ENCODE peak calls at places on chromosomes 12 and 14, in nine cellular contexts. One of them, this sample, is unnamed.

GRCh38 chr14:90703841-90704240 is 112.4 kb downstream of the TTC7B start:
- DNase-seq in tibial nerve: no peak
- DNase-seq in breast epithelium: no peak
- DNase-seq in cardiac muscle cell: no peak
- DNase-seq in transverse colon: no peak
- DNase-seq in epithelial cell of esophagus: no peak
- DNase-seq in suprapubic skin: no peak
- DNase-seq in fibroblast of mammary gland: no peak
- DNase-seq in keratinocyte: no peak
- DNase-seq in this sample: no peak

GRCh38 chr14:91613459-91614145 is 103.5 kb upstream of the PPP4R3A start:
- DNase-seq in fibroblast of mammary gland: no peak
- DNase-seq in keratinocyte: no peak
- DNase-seq in tibial nerve: no peak
- DNase-seq in cardiac muscle cell: no peak
- DNase-seq in breast epithelium: no peak
- DNase-seq in epithelial cell of esophagus: no peak
- DNase-seq in transverse colon: no peak
- DNase-seq in suprapubic skin: no peak
- DNase-seq in this sample: no peak

GRCh38 chr14:72631401-72631800 is 262.5 kb downstream of the DPF3 start:
- DNase-seq in cardiac muscle cell: no peak
- DNase-seq in suprapubic skin: peak
- DNase-seq in fibroblast of mammary gland: no peak
- DNase-seq in breast epithelium: no peak
- DNase-seq in epithelial cell of esophagus: no peak
- DNase-seq in transverse colon: no peak
- DNase-seq in keratinocyte: no peak
- DNase-seq in tibial nerve: no peak
- DNase-seq in this sample: no peak

GRCh38 chr12:20120296-20120695 is 248.0 kb upstream of the PDE3A start:
- DNase-seq in keratinocyte: no peak
- DNase-seq in cardiac muscle cell: no peak
- DNase-seq in fibroblast of mammary gland: peak
- DNase-seq in transverse colon: no peak
- DNase-seq in epithelial cell of esophagus: peak
- DNase-seq in breast epithelium: no peak
- DNase-seq in tibial nerve: no peak
- DNase-seq in suprapubic skin: no peak
- DNase-seq in this sample: no peak

GRCh38 chr14:104035300-104035699 is 50.2 kb upstream of the ASPG start:
- DNase-seq in breast epithelium: no peak
- DNase-seq in transverse colon: no peak
- DNase-seq in keratinocyte: no peak
- DNase-seq in cardiac muscle cell: no peak
- DNase-seq in tibial nerve: no peak
- DNase-seq in fibroblast of mammary gland: no peak
- DNase-seq in epithelial cell of esophagus: no peak
- DNase-seq in suprapubic skin: no peak
- DNase-seq in this sample: no peak

GRCh38 chr12:132124766-132125425 is 19.2 kb downstream of the DDX51 start:
- DNase-seq in epithelial cell of esophagus: no peak
- DNase-seq in breast epithelium: no peak
- DNase-seq in suprapubic skin: peak
- DNase-seq in keratinocyte: no peak
- DNase-seq in cardiac muscle cell: no peak
- DNase-seq in transverse colon: no peak
- DNase-seq in fibroblast of mammary gland: no peak
- DNase-seq in tibial nerve: no peak
- DNase-seq in this sample: no peak

GRCh38 chr12:88063375-88063774 is 34.2 kb upstream of the C12orf50 start:
- DNase-seq in suprapubic skin: no peak
- DNase-seq in keratinocyte: no peak
- DNase-seq in transverse colon: no peak
- DNase-seq in cardiac muscle cell: no peak
- DNase-seq in breast epithelium: no peak
- DNase-seq in tibial nerve: no peak
- DNase-seq in fibroblast of mammary gland: peak
- DNase-seq in epithelial cell of esophagus: no peak
- DNase-seq in this sample: no peak

GRCh38 chr14:104048758-104049496 is 36.6 kb upstream of the ASPG start:
- DNase-seq in suprapubic skin: no peak
- DNase-seq in tibial nerve: no peak
- DNase-seq in transverse colon: no peak
- DNase-seq in epithelial cell of esophagus: peak
- DNase-seq in cardiac muscle cell: peak
- DNase-seq in breast epithelium: no peak
- DNase-seq in fibroblast of mammary gland: peak
- DNase-seq in keratinocyte: no peak
- DNase-seq in this sample: peak

GRCh38 chr12:42270596-42270995 is 32.5 kb upstream of the YAF2 start:
- DNase-seq in fibroblast of mammary gland: no peak
- DNase-seq in cardiac muscle cell: no peak
- DNase-seq in tibial nerve: no peak
- DNase-seq in breast epithelium: no peak
- DNase-seq in epithelial cell of esophagus: no peak
- DNase-seq in keratinocyte: no peak
- DNase-seq in suprapubic skin: no peak
- DNase-seq in transverse colon: no peak
- DNase-seq in this sample: no peak

GRCh38 chr12:9866786-9867379 is 2.3 kb downstream of the CLEC2B start:
- DNase-seq in transverse colon: no peak
- DNase-seq in epithelial cell of esophagus: no peak
- DNase-seq in tibial nerve: no peak
- DNase-seq in breast epithelium: no peak
- DNase-seq in cardiac muscle cell: no peak
- DNase-seq in suprapubic skin: no peak
- DNase-seq in fibroblast of mammary gland: no peak
- DNase-seq in keratinocyte: no peak
- DNase-seq in this sample: no peak

GRCh38 chr12:1995205-1995896 is 8.9 kb downstream of the DCP1B start:
- DNase-seq in transverse colon: no peak
- DNase-seq in suprapubic skin: no peak
- DNase-seq in keratinocyte: no peak
- DNase-seq in cardiac muscle cell: no peak
- DNase-seq in fibroblast of mammary gland: no peak
- DNase-seq in tibial nerve: no peak
- DNase-seq in breast epithelium: no peak
- DNase-seq in epithelial cell of esophagus: no peak
- DNase-seq in this sample: no peak

GRCh38 chr12:105522166-105522825 is 191.8 kb downstream of the C12orf75 start:
- DNase-seq in cardiac muscle cell: no peak
- DNase-seq in suprapubic skin: no peak
- DNase-seq in tibial nerve: no peak
- DNase-seq in epithelial cell of esophagus: peak
- DNase-seq in transverse colon: no peak
- DNase-seq in fibroblast of mammary gland: peak
- DNase-seq in keratinocyte: no peak
- DNase-seq in breast epithelium: no peak
- DNase-seq in this sample: no peak

GRCh38 chr14:58166005-58166983 is 14.3 kb upstream of the ARMH4 start:
- DNase-seq in fibroblast of mammary gland: peak
- DNase-seq in suprapubic skin: peak
- DNase-seq in tibial nerve: peak
- DNase-seq in epithelial cell of esophagus: peak
- DNase-seq in keratinocyte: peak
- DNase-seq in cardiac muscle cell: peak
- DNase-seq in breast epithelium: peak
- DNase-seq in transverse colon: peak
- DNase-seq in this sample: peak

GRCh38 chr12:886206-886605 is 63.3 kb downstream of the RAD52 start:
- DNase-seq in keratinocyte: no peak
- DNase-seq in epithelial cell of esophagus: no peak
- DNase-seq in tibial nerve: no peak
- DNase-seq in breast epithelium: no peak
- DNase-seq in fibroblast of mammary gland: no peak
- DNase-seq in suprapubic skin: no peak
- DNase-seq in transverse colon: no peak
- DNase-seq in cardiac muscle cell: no peak
- DNase-seq in this sample: no peak

GRCh38 chr14:55835985-55836384 is 256.0 kb downstream of the KTN1 start:
- DNase-seq in fibroblast of mammary gland: no peak
- DNase-seq in cardiac muscle cell: no peak
- DNase-seq in breast epithelium: no peak
- DNase-seq in tibial nerve: no peak
- DNase-seq in epithelial cell of esophagus: no peak
- DNase-seq in transverse colon: no peak
- DNase-seq in suprapubic skin: no peak
- DNase-seq in keratinocyte: no peak
- DNase-seq in this sample: no peak

GRCh38 chr14:55834390-55834789 is 254.4 kb downstream of the KTN1 start:
- DNase-seq in tibial nerve: no peak
- DNase-seq in breast epithelium: no peak
- DNase-seq in fibroblast of mammary gland: no peak
- DNase-seq in cardiac muscle cell: no peak
- DNase-seq in suprapubic skin: no peak
- DNase-seq in keratinocyte: no peak
- DNase-seq in epithelial cell of esophagus: no peak
- DNase-seq in transverse colon: no peak
- DNase-seq in this sample: no peak

GRCh38 chr14:55832974-55833373 is 253.0 kb downstream of the KTN1 start:
- DNase-seq in suprapubic skin: no peak
- DNase-seq in transverse colon: no peak
- DNase-seq in fibroblast of mammary gland: no peak
- DNase-seq in epithelial cell of esophagus: no peak
- DNase-seq in cardiac muscle cell: no peak
- DNase-seq in tibial nerve: no peak
- DNase-seq in keratinocyte: no peak
- DNase-seq in breast epithelium: no peak
- DNase-seq in this sample: no peak

GRCh38 chr14:55837467-55837866 is 257.5 kb downstream of the KTN1 start:
- DNase-seq in transverse colon: no peak
- DNase-seq in keratinocyte: no peak
- DNase-seq in tibial nerve: no peak
- DNase-seq in breast epithelium: no peak
- DNase-seq in cardiac muscle cell: no peak
- DNase-seq in suprapubic skin: no peak
- DNase-seq in epithelial cell of esophagus: no peak
- DNase-seq in fibroblast of mammary gland: no peak
- DNase-seq in this sample: no peak

DNA sequence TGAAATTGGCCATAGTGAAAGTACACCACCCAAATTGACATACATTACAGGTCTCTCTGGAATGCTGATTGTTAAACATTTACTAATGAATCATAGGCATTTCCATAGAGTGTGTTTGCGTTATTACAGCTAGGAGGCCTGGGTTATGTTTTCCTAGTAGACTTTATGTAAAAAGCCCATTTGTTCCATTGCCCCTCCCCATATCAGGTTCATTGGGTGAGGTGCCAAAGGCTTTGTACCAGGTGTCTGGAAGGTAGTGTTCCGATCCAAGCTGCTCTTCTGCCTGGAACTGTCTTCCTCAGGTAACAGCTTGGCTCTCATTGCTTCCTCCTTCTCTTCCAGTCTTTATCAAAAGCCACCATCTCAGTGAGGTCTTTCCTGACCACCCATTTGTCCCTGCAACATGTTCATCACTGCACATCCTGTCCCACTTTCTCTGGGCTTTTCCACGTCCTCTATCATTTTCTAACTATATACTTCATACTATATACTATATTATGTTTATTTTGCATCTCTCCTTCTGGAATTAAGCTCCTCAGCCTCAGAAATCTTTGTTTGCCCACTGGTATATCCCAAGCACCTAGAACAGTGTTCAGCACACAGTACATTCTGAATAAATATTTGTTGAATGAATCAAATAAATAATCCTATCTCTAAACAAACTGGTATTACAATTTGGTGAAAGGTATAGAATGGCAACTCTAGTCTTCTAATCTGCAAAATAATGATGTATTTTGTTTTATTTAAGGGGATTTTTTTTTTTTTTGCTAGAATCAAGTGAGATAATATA is 252.3 kb downstream of the KTN1 start:
- DNase-seq in suprapubic skin: no peak
- DNase-seq in epithelial cell of esophagus: peak
- DNase-seq in breast epithelium: no peak
- DNase-seq in fibroblast of mammary gland: no peak
- DNase-seq in tibial nerve: no peak
- DNase-seq in keratinocyte: no peak
- DNase-seq in transverse colon: peak
- DNase-seq in cardiac muscle cell: no peak
- DNase-seq in this sample: no peak
- H3K4me3 ChIP-seq in suprapubic skin: no peak
- H3K4me3 ChIP-seq in epithelial cell of esophagus: no peak
- H3K4me3 ChIP-seq in breast epithelium: no peak
- H3K4me3 ChIP-seq in fibroblast of mammary gland: no peak
- H3K4me3 ChIP-seq in tibial nerve: no peak
- H3K4me3 ChIP-seq in keratinocyte: no peak
- H3K4me3 ChIP-seq in transverse colon: no peak
- H3K4me3 ChIP-seq in cardiac muscle cell: no peak
- H3K4me3 ChIP-seq in this sample: no peak

GRCh38 chr12:52052471-52053186 is 1.4 kb downstream of the NR4A1 start:
- DNase-seq in epithelial cell of esophagus: peak
- DNase-seq in cardiac muscle cell: no peak
- DNase-seq in fibroblast of mammary gland: no peak
- DNase-seq in keratinocyte: no peak
- DNase-seq in tibial nerve: no peak
- DNase-seq in suprapubic skin: no peak
- DNase-seq in transverse colon: peak
- DNase-seq in breast epithelium: no peak
- DNase-seq in this sample: no peak
- H3K4me3 ChIP-seq in epithelial cell of esophagus: no peak
- H3K4me3 ChIP-seq in cardiac muscle cell: no peak
- H3K4me3 ChIP-seq in fibroblast of mammary gland: peak
- H3K4me3 ChIP-seq in keratinocyte: no peak
- H3K4me3 ChIP-seq in tibial nerve: peak
- H3K4me3 ChIP-seq in suprapubic skin: peak
- H3K4me3 ChIP-seq in transverse colon: peak
- H3K4me3 ChIP-seq in breast epithelium: peak
- H3K4me3 ChIP-seq in this sample: no peak

GRCh38 chr12:125983094-125983783 is 918.0 kb downstream of the AACS start:
- DNase-seq in suprapubic skin: no peak
- DNase-seq in cardiac muscle cell: peak
- DNase-seq in tibial nerve: peak
- DNase-seq in keratinocyte: no peak
- DNase-seq in epithelial cell of esophagus: peak
- DNase-seq in breast epithelium: peak
- DNase-seq in fibroblast of mammary gland: no peak
- DNase-seq in transverse colon: peak
- DNase-seq in this sample: no peak
- H3K4me3 ChIP-seq in suprapubic skin: peak
- H3K4me3 ChIP-seq in cardiac muscle cell: peak
- H3K4me3 ChIP-seq in tibial nerve: peak
- H3K4me3 ChIP-seq in keratinocyte: peak
- H3K4me3 ChIP-seq in epithelial cell of esophagus: peak
- H3K4me3 ChIP-seq in breast epithelium: no peak
- H3K4me3 ChIP-seq in fibroblast of mammary gland: no peak
- H3K4me3 ChIP-seq in transverse colon: peak
- H3K4me3 ChIP-seq in this sample: peak

DNA sequence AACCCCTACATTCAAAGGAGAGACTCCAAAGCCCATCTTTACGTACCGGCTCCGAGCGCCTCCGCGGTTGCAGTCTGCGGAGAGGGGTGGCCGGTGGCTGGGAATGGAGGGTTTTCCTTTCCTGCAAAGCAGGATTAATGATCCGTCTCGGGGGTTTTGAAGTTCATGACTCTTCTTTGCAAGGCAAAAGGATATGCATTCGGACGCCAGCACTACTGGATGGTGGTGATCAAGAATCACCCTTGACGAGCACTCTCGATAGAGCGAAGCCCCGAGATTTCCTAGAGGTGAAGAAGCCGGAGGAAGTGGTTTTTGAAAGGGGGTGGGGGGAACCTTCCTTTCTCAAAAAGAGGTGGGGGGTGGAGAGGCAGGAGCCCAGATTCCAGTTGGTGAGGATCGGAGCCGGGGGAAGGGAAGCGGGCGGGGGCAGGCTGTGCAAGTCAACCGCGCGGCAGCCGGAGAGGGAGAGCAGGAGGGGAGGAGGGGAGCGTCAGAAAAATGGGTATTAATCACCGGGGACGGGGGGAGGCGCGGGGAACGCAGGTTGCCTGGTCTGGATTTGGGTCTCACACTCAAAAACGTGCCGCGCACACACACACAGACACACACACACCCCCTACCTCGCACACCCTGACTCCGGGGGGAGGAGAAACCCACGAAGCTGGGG is at the start of gene GRIN2B:
- DNase-seq in keratinocyte: no peak
- DNase-seq in epithelial cell of esophagus: no peak
- DNase-seq in transverse colon: no peak
- DNase-seq in suprapubic skin: no peak
- DNase-seq in fibroblast of mammary gland: peak
- DNase-seq in cardiac muscle cell: peak
- DNase-seq in breast epithelium: no peak
- DNase-seq in tibial nerve: no peak
- DNase-seq in this sample: no peak
- H3K4me3 ChIP-seq in keratinocyte: no peak
- H3K4me3 ChIP-seq in epithelial cell of esophagus: peak
- H3K4me3 ChIP-seq in transverse colon: peak
- H3K4me3 ChIP-seq in suprapubic skin: peak
- H3K4me3 ChIP-seq in fibroblast of mammary gland: no peak
- H3K4me3 ChIP-seq in cardiac muscle cell: peak
- H3K4me3 ChIP-seq in breast epithelium: peak
- H3K4me3 ChIP-seq in tibial nerve: peak
- H3K4me3 ChIP-seq in this sample: peak

This sample was measured in skeletal muscle cell.